ENCODE peak calls at places on chromosomes 6 and 20, in seven cellular contexts. One of them, this sample, is unnamed.

GRCh38 chr6:110649704-110650103 is 165.6 kb downstream of the CDK19 start:
- DNase-seq in tibial nerve: no peak
- DNase-seq in IMR-90: no peak
- DNase-seq in left ventricle myocardium inferior: no peak
- DNase-seq in CD8-positive, alpha-beta memory T cell: no peak
- DNase-seq in A549: no peak
- DNase-seq in testis: no peak
- DNase-seq in this sample: no peak

GRCh38 chr6:37061157-37061804 is 55.8 kb downstream of the FGD2 start:
- DNase-seq in IMR-90: no peak
- DNase-seq in tibial nerve: no peak
- DNase-seq in left ventricle myocardium inferior: peak; percentile 40
- DNase-seq in A549: no peak
- DNase-seq in CD8-positive, alpha-beta memory T cell: no peak
- DNase-seq in testis: peak; percentile 60
- DNase-seq in this sample: no peak

GRCh38 chr6:127201321-127201720 is 65.3 kb upstream of the RNF146 start:
- DNase-seq in testis: no peak
- DNase-seq in tibial nerve: no peak
- DNase-seq in left ventricle myocardium inferior: no peak
- DNase-seq in A549: no peak
- DNase-seq in IMR-90: peak; percentile 78
- DNase-seq in CD8-positive, alpha-beta memory T cell: no peak
- DNase-seq in this sample: no peak

GRCh38 chr20:25632940-25633790 is 9.4 kb upstream of the NANP start:
- DNase-seq in left ventricle myocardium inferior: no peak
- DNase-seq in IMR-90: peak; percentile 24
- DNase-seq in A549: no peak
- DNase-seq in CD8-positive, alpha-beta memory T cell: no peak
- DNase-seq in tibial nerve: no peak
- DNase-seq in testis: no peak
- DNase-seq in this sample: no peak

GRCh38 chr6:168870982-168871381 is 382.7 kb downstream of the THBS2 start:
- DNase-seq in IMR-90: no peak
- DNase-seq in left ventricle myocardium inferior: no peak
- DNase-seq in CD8-positive, alpha-beta memory T cell: no peak
- DNase-seq in A549: no peak
- DNase-seq in testis: no peak
- DNase-seq in tibial nerve: no peak
- DNase-seq in this sample: no peak

GRCh38 chr6:40671338-40672050 is 84.3 kb upstream of the LRFN2 start:
- DNase-seq in left ventricle myocardium inferior: no peak
- DNase-seq in A549: peak; percentile 2
- DNase-seq in testis: no peak
- DNase-seq in IMR-90: no peak
- DNase-seq in CD8-positive, alpha-beta memory T cell: no peak
- DNase-seq in tibial nerve: no peak
- DNase-seq in this sample: no peak

GRCh38 chr20:13119583-13119982 is 101.5 kb upstream of the ISM1 start:
- DNase-seq in IMR-90: peak; percentile 57
- DNase-seq in tibial nerve: peak; percentile 82
- DNase-seq in A549: peak; percentile 70
- DNase-seq in left ventricle myocardium inferior: no peak
- DNase-seq in testis: peak; percentile 44
- DNase-seq in CD8-positive, alpha-beta memory T cell: no peak
- DNase-seq in this sample: no peak

GRCh38 chr6:77015350-77015749 is 447.9 kb downstream of the HTR1B start:
- DNase-seq in testis: no peak
- DNase-seq in CD8-positive, alpha-beta memory T cell: no peak
- DNase-seq in tibial nerve: no peak
- DNase-seq in A549: no peak
- DNase-seq in IMR-90: peak; percentile 72
- DNase-seq in left ventricle myocardium inferior: no peak
- DNase-seq in this sample: no peak

DNA sequence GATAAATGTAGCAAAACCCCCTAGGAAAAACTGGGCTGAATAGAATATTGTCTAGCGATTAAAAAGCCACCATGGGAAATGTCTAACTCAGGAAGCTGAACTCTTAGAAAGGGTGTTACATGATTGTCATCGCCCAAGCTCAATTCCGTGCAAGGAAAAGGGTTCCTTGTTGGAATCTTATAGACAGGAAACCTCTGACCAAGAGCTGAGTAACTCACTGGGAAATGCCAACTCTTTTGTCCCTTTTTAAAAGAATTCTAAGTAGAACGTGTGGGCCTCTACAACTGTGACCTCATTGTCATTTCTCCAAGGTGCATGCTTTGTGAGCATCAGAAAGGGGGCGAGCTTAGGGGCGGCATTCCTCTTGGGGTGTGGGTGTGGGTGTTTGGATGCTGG is 88.1 kb downstream of the SYNJ2 start:
- DNase-seq in testis: no peak
- DNase-seq in IMR-90: peak; percentile 78
- DNase-seq in A549: no peak
- DNase-seq in left ventricle myocardium inferior: no peak
- DNase-seq in tibial nerve: no peak
- DNase-seq in CD8-positive, alpha-beta memory T cell: no peak
- DNase-seq in this sample: no peak
- H3K27ac ChIP-seq in testis: no peak overlapping the region
- H3K27ac ChIP-seq in IMR-90: peak overlapping the region; percentile 34
- H3K27ac ChIP-seq in A549: peak overlapping the region; percentile 85
- H3K27ac ChIP-seq in left ventricle myocardium inferior: peak overlapping the region; percentile 51
- H3K27ac ChIP-seq in tibial nerve: peak overlapping the region; percentile 58
- H3K27ac ChIP-seq in CD8-positive, alpha-beta memory T cell: no peak overlapping the region
- H3K27ac ChIP-seq in this sample: no peak overlapping the region

DNA sequence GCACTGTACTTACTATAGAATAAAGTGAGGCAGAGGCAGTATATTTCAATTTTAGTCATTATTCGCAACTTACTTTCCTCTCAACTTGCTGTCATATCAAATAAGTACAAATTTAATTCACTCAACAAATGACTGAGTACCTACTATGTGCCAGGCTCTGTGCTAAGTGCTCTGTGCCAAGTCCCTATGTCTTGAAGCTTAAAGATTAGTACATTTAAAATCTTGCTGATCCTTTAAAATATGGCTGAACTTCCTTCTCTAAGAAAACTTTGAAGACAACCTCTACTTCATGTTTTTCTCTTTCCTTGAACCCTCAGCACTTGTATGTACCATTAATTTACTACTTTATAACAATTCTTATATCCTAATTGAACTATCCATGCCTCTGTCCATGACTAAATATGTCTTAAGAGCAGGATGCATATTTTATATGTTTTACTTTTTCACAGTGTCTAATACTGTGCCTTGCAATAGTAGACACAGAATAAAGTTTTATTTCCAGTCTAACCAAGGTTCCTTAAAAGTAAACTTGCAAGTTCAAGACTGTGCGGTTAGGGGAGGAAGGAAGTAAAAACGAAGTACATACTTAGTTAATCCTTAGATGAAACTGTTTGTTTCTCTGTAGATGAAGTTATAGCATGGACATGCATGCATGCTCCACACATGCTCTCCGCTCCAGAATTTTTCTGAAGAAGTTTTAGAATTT is 10.0 kb upstream of the LATS1 start:
- DNase-seq in IMR-90: no peak
- DNase-seq in left ventricle myocardium inferior: no peak
- DNase-seq in tibial nerve: no peak
- DNase-seq in CD8-positive, alpha-beta memory T cell: no peak
- DNase-seq in testis: no peak
- DNase-seq in A549: no peak
- DNase-seq in this sample: no peak
- H3K27ac ChIP-seq in IMR-90: no peak overlapping the region
- H3K27ac ChIP-seq in left ventricle myocardium inferior: peak overlapping the region; percentile 14
- H3K27ac ChIP-seq in tibial nerve: no peak overlapping the region
- H3K27ac ChIP-seq in CD8-positive, alpha-beta memory T cell: no peak overlapping the region
- H3K27ac ChIP-seq in testis: no peak overlapping the region
- H3K27ac ChIP-seq in A549: no peak overlapping the region
- H3K27ac ChIP-seq in this sample: no peak overlapping the region

GRCh38 chr6:12296255-12296573 is 6.1 kb downstream of the EDN1 start:
- DNase-seq in A549: peak; percentile 92
- DNase-seq in left ventricle myocardium inferior: no peak
- DNase-seq in testis: no peak
- DNase-seq in tibial nerve: no peak
- DNase-seq in CD8-positive, alpha-beta memory T cell: no peak
- DNase-seq in IMR-90: peak; percentile 83
- DNase-seq in this sample: no peak

GRCh38 chr6:12294851-12295536 is 4.8 kb downstream of the EDN1 start:
- DNase-seq in IMR-90: no peak
- DNase-seq in tibial nerve: no peak
- DNase-seq in testis: no peak
- DNase-seq in left ventricle myocardium inferior: no peak
- DNase-seq in CD8-positive, alpha-beta memory T cell: no peak
- DNase-seq in A549: no peak
- DNase-seq in this sample: no peak

GRCh38 chr6:12293931-12294800 is 4.0 kb downstream of the EDN1 start:
- DNase-seq in testis: no peak
- DNase-seq in left ventricle myocardium inferior: no peak
- DNase-seq in CD8-positive, alpha-beta memory T cell: no peak
- DNase-seq in A549: no peak
- DNase-seq in tibial nerve: no peak
- DNase-seq in IMR-90: no peak
- DNase-seq in this sample: no peak

GRCh38 chr6:12296604-12297003 is 6.4 kb downstream of the EDN1 start:
- DNase-seq in A549: no peak
- DNase-seq in IMR-90: no peak
- DNase-seq in testis: no peak
- DNase-seq in CD8-positive, alpha-beta memory T cell: no peak
- DNase-seq in left ventricle myocardium inferior: no peak
- DNase-seq in tibial nerve: no peak
- DNase-seq in this sample: no peak

DNA sequence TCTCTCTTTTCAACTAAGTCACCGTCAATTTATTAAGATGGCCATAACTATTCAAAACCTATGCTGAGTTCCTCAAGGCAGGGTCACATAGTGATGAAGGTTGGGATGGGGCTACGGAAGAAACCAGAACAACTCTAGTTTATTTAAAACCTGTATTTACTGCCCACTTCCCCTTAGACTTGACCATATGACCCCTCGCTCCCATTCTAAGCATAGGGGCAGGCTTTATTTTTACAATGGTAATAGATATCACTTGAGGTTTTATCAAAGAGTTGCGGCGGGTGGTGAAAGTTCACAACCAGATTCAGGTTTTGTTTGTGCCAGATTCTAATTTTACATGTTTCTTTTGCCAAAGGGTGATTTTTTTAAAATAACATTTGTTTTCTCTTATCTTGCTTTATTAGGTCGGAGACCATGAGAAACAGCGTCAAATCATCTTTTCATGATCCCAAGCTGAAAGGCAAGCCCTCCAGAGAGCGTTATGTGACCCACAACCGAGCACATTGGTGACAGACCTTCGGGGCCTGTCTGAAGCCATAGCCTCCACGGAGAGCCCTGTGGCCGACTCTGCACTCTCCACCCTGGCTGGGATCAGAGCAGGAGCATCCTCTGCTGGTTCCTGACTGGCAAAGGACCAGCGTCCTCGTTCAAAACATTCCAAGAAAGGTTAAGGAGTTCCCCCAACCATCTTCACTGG is 5.5 kb downstream of the EDN1 start:
- DNase-seq in testis: no peak
- DNase-seq in tibial nerve: no peak
- DNase-seq in left ventricle myocardium inferior: no peak
- DNase-seq in CD8-positive, alpha-beta memory T cell: no peak
- DNase-seq in A549: peak; percentile 59
- DNase-seq in IMR-90: no peak
- DNase-seq in this sample: no peak
- H3K27ac ChIP-seq in testis: no peak overlapping the region
- H3K27ac ChIP-seq in tibial nerve: peak overlapping the region; percentile 84
- H3K27ac ChIP-seq in left ventricle myocardium inferior: no peak overlapping the region
- H3K27ac ChIP-seq in CD8-positive, alpha-beta memory T cell: no peak overlapping the region
- H3K27ac ChIP-seq in A549: peak overlapping the region; percentile 95
- H3K27ac ChIP-seq in IMR-90: peak overlapping the region; percentile 6
- H3K27ac ChIP-seq in this sample: no peak overlapping the region

DNA sequence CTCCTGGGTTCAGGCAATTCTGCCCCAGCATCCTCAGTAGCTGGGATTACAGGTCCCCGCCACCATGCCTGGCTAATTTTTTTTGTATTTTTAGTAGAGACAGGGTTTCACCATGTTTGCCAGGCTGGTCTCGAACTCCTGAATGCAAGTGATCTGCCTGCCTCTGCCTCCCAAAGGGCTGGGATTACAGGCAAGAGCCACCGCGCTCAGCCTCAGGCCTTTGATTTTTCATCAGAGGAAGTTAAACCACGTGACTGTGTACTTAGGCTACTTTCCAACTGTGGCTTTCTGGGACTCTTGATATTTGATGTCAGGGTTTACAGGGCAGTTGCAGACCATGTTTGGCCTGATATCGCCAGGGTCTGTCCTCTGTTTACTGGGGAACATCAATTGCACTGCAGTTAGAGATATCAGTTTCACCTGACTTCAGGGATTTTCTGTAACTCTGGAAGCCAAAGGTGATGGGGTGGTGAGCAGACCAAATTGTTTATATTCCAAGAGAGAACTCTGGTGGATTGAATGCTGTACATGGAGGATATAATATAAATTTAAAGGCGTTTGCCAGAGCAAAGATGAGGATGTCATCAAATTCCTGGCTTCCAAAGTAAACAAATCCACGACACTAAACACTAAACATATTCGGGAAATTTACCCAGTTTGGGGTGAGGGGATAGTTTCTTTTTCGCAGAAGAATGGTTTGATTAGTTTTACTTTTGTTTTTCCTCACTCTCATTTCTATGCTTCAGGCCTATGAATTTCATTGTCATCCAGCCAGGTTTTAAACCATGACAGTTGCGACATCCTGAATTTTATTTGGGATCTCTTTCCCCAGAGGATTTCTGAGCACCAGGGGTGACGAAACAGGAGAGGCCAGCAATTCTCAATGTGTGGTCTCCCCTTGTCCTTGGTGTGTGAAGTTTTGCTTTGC is 4.2 kb downstream of the PSMF1 start:
- DNase-seq in testis: no peak
- DNase-seq in left ventricle myocardium inferior: peak; percentile 32
- DNase-seq in IMR-90: peak; percentile 57
- DNase-seq in CD8-positive, alpha-beta memory T cell: no peak
- DNase-seq in A549: peak; percentile 57
- DNase-seq in tibial nerve: peak; percentile 56
- DNase-seq in this sample: no peak
- H3K27ac ChIP-seq in testis: no peak overlapping the region
- H3K27ac ChIP-seq in left ventricle myocardium inferior: peak overlapping the region; percentile 62
- H3K27ac ChIP-seq in IMR-90: peak overlapping the region; percentile 72
- H3K27ac ChIP-seq in CD8-positive, alpha-beta memory T cell: no peak overlapping the region
- H3K27ac ChIP-seq in A549: peak overlapping the region; percentile 68
- H3K27ac ChIP-seq in tibial nerve: peak overlapping the region; percentile 64
- H3K27ac ChIP-seq in this sample: no peak overlapping the region

GRCh38 chr20:47546184-47547033 is 44.7 kb downstream of the NCOA3 start:
- DNase-seq in tibial nerve: no peak
- DNase-seq in A549: no peak
- DNase-seq in left ventricle myocardium inferior: no peak
- DNase-seq in IMR-90: peak; percentile 96
- DNase-seq in testis: no peak
- DNase-seq in CD8-positive, alpha-beta memory T cell: no peak
- DNase-seq in this sample: no peak

GRCh38 chr20:47547034-47547387 is 45.3 kb downstream of the NCOA3 start:
- DNase-seq in CD8-positive, alpha-beta memory T cell: no peak
- DNase-seq in tibial nerve: no peak
- DNase-seq in testis: no peak
- DNase-seq in left ventricle myocardium inferior: no peak
- DNase-seq in A549: no peak
- DNase-seq in IMR-90: no peak
- DNase-seq in this sample: no peak

GRCh38 chr20:47551240-47551639 is 49.6 kb downstream of the NCOA3 start:
- DNase-seq in CD8-positive, alpha-beta memory T cell: no peak
- DNase-seq in testis: no peak
- DNase-seq in tibial nerve: no peak
- DNase-seq in A549: no peak
- DNase-seq in IMR-90: no peak
- DNase-seq in left ventricle myocardium inferior: no peak
- DNase-seq in this sample: no peak

GRCh38 chr20:47551841-47552240 is 50.2 kb downstream of the NCOA3 start:
- DNase-seq in A549: peak; percentile 64
- DNase-seq in CD8-positive, alpha-beta memory T cell: no peak
- DNase-seq in IMR-90: no peak
- DNase-seq in testis: no peak
- DNase-seq in left ventricle myocardium inferior: no peak
- DNase-seq in tibial nerve: no peak
- DNase-seq in this sample: no peak

GRCh38 chr20:47549671-47550070 is 48.0 kb downstream of the NCOA3 start:
- DNase-seq in testis: no peak
- DNase-seq in CD8-positive, alpha-beta memory T cell: no peak
- DNase-seq in left ventricle myocardium inferior: no peak
- DNase-seq in tibial nerve: no peak
- DNase-seq in IMR-90: no peak
- DNase-seq in A549: no peak
- DNase-seq in this sample: no peak
- H3K27ac ChIP-seq in testis: no peak overlapping the region
- H3K27ac ChIP-seq in CD8-positive, alpha-beta memory T cell: no peak overlapping the region
- H3K27ac ChIP-seq in left ventricle myocardium inferior: no peak overlapping the region
- H3K27ac ChIP-seq in tibial nerve: no peak overlapping the region
- H3K27ac ChIP-seq in IMR-90: no peak overlapping the region
- H3K27ac ChIP-seq in A549: peak overlapping the region; percentile 10
- H3K27ac ChIP-seq in this sample: no peak overlapping the region

This sample was measured in effector memory CD4-positive, alpha-beta T cell.